ENCODE peak calls at places on chromosome 12, in five cellular contexts. M, Q, S, U and Y are unnamed samples.

GRCh38 chr12:5689773-5690172 is 255.3 kb downstream of the ANO2 start:
- DNase-seq in U (peak; percentile 20), M (no peak), Q (no peak), S (no peak), Y (no peak)

GRCh38 chr12:1918081-1918874 is at the start of gene CACNA2D4:
- DNase-seq in U (peak; percentile 20), M (no peak), Q (peak; percentile 51), S (no peak), Y (no peak)

GRCh38 chr12:52646613-52647012 is 5.4 kb downstream of the KRT2 start:
- DNase-seq in Q (no peak), S (no peak), U (no peak), M (no peak), Y (no peak)

GRCh38 chr12:103667129-103667528 is 80.1 kb downstream of the STAB2 start:
- DNase-seq in U (no peak), M (no peak), S (no peak), Q (no peak), Y (no peak)

GRCh38 chr12:77685112-77685511 is 145.6 kb upstream of the NAV3 start:
- DNase-seq in S (peak; percentile 57), Q (no peak), U (peak; percentile 84), M (peak; percentile 63), Y (peak; percentile 61)

GRCh38 chr12:67161322-67161918 is 107.7 kb upstream of the CAND1 start:
- DNase-seq in Q (no peak), U (peak; percentile 63), S (peak; percentile 12), M (peak; percentile 6), Y (no peak)

GRCh38 chr12:25648460-25648859 is 95.4 kb upstream of the LMNTD1 start:
- DNase-seq in Q (peak; percentile 48), M (peak; percentile 60), U (peak; percentile 66), S (peak; percentile 71), Y (peak; percentile 88)

GRCh38 chr12:111424189-111424792 is 18.6 kb downstream of the SH2B3 start:
- DNase-seq in U (no peak), M (no peak), S (no peak), Q (no peak), Y (no peak)

GRCh38 chr12:57603758-57604453 is 718 bp upstream of the DTX3 start:
- DNase-seq in M (no peak), U (peak; percentile 50), S (peak; percentile 64), Q (no peak), Y (no peak)

GRCh38 chr12:85775071-85775470 is 61.1 kb downstream of the RASSF9 start:
- DNase-seq in S (no peak), M (no peak), U (no peak), Q (no peak), Y (no peak)

GRCh38 chr12:113240395-113240794 is 19.1 kb downstream of the TPCN1 start:
- DNase-seq in Q (no peak), M (no peak), U (no peak), S (no peak), Y (no peak)

GRCh38 chr12:113445544-113446176 is 23.5 kb downstream of the SDSL start:
- DNase-seq in M (no peak), S (no peak), Q (no peak), U (no peak), Y (no peak)

GRCh38 chr12:66188584-66189475 is at the start of gene IRAK3:
- DNase-seq in S (peak; percentile 20), Q (peak; percentile 96), M (no peak), U (peak; percentile 69), Y (no peak)

GRCh38 chr12:49885663-49886461 is 17.8 kb downstream of the FAIM2 start:
- DNase-seq in Q (peak; percentile 27), U (no peak), M (no peak), S (no peak), Y (no peak)

GRCh38 chr12:77644915-77645605 is 185.6 kb upstream of the NAV3 start:
- DNase-seq in Q (no peak), S (no peak), U (no peak), M (no peak), Y (no peak)

GRCh38 chr12:3634348-3634747 is 118.6 kb downstream of the CRACR2A start:
- DNase-seq in U (no peak), M (no peak), S (no peak), Q (no peak), Y (no peak)

GRCh38 chr12:70508178-70508577 is 129.1 kb downstream of the PTPRB start:
- DNase-seq in S (no peak), M (no peak), U (no peak), Q (no peak), Y (no peak)

GRCh38 chr12:25705256-25705655 is 152.2 kb upstream of the LMNTD1 start:
- DNase-seq in U (no peak), Q (no peak), S (no peak), M (no peak), Y (no peak)

GRCh38 chr12:113154351-113154973 is 4.9 kb downstream of the CFAP73 start:
- DNase-seq in Q (no peak), S (no peak), U (peak; percentile 48), M (no peak), Y (no peak)

GRCh38 chr12:76790564-76791552 is 26.9 kb downstream of the ZDHHC17 start:
- DNase-seq in U (peak; percentile 41), S (no peak), Q (no peak), M (no peak), Y (no peak)

GRCh38 chr12:57765698-57766463 is 997 bp downstream of the CYP27B1 start:
- DNase-seq in M (no peak), Q (no peak), S (no peak), U (no peak), Y (no peak)

GRCh38 chr12:57590892-57591566 is at the start of gene PIP4K2C:
- DNase-seq in S (peak; percentile 14), M (no peak), Q (peak; percentile 91), U (peak; percentile 95), Y (peak; percentile 33)

DNA sequence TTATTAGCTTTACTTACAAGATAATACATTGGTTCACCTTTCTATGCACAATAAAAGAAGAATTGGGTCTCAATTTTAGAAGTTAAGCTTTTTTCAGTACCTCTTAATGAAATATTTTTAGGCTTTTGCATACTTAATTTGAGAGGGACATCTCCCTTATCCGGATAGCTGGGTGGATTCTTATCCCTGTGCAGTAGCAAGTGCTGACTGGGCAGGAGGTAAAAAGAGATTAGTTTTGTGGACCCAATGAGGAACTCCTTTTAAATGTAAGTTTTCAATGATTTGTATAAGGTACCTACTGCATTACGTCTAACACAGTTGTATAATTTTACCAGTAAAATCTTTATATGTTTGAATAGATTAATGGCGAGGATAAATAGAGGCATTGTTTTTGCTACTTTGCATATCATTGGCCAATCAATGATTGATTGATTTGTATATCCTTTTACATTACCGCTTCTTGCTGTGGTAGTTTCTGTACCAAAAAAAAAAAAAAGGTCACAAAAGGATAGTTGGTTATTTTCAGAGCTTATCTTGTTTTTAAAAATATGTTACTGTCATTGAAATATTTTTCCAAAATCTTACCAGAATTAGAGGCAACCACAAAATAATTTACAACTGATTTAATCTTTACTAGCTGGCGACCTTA is 2.2 kb downstream of the CPSF6 start:
- DNase-seq in S (no peak), U (no peak), M (no peak), Q (no peak), Y (no peak)
- H3K4me3 ChIP-seq in S (peak overlapping the region; percentile 95), U (peak overlapping the region; percentile 22), M (peak overlapping the region; percentile 98), Q (peak overlapping the region; percentile 84), Y (peak overlapping the region; percentile 78)

GRCh38 chr12:128026696-128027574 is 240.0 kb upstream of the TMEM132C start:
- DNase-seq in U (peak; percentile 29), S (no peak), M (no peak), Q (no peak), Y (no peak)
- TF ChIP-seq CTCF in U (no peak), S (no peak), M (no peak), Q (no peak), Y (no peak)

GRCh38 chr12:116717466-116718457 is 20.1 kb downstream of the SPRING1 start:
- DNase-seq in M (no peak), S (peak; percentile 71), U (no peak), Q (peak; percentile 55), Y (no peak)
- H3K4me3 ChIP-seq in M (no peak overlapping the region), S (peak overlapping the region; percentile 13), U (no peak overlapping the region), Q (no peak overlapping the region), Y (no peak overlapping the region)

DNA sequence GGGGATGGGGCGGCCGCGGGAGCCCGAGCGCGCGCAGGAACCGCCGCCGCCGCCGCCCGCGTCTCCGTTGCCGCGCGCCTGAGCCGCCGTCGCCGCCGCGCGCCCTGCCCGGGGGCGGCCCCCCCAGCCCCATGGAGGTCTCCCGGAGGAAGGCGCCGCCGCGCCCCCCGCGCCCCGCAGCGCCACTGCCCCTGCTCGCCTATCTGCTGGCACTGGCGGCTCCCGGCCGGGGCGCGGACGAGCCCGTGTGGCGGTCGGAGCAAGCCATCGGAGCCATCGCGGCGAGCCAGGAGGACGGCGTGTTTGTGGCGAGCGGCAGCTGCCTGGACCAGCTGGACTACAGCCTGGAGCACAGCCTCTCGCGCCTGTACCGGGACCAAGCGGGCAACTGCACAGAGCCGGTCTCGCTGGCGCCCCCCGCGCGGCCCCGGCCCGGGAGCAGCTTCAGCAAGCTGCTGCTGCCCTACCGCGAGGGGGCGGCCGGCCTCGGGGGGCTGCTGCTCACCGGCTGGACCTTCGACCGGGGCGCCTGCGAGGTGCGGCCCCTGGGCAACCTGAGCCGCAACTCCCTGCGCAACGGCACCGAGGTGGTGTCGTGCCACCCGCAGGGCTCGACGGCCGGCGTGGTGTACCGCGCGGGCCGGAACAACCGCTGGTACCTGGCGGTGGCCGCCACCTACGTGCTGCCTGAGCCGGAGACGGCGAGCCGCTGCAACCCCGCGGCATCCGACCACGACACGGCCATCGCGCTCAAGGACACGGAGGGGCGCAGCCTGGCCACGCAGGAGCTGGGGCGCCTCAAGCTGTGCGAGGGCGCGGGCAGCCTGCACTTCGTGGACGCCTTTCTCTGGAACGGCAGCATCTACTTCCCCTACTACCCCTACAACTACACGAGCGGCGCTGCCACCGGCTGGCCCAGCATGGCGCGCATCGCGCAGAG is 734 bp downstream of the PLXNC1 start:
- DNase-seq in Q (peak; percentile 71), M (no peak), U (peak; percentile 79), S (peak; percentile 24), Y (no peak)
- TF ChIP-seq CTCF in Q (peak; percentile 41), M (peak; percentile 21), U (peak; percentile 52), S (no peak), Y (peak; percentile 29)

DNA sequence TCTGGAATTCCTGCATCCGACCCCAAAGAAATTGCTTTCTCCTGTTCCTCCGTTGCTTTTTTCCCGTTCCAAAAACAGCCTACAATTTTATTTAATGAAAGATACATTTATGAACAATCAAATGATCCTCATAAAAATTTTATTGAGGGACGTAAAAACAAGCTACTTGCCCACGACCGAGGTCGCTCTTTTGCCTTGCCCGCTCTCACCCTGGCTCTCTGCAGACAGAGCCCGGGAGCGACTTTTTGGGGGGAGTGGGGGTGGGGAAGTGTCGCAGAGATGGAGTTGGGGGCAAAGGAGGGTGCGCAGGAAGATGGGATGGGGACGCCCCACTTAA is 1.1 kb upstream of the HOXC9 start:
- DNase-seq in M (no peak), S (no peak), Q (no peak), U (no peak), Y (no peak)
- H3K4me3 ChIP-seq in M (peak overlapping the region; percentile 67), S (no peak overlapping the region), Q (no peak overlapping the region), U (no peak overlapping the region), Y (peak overlapping the region; percentile 55)

GRCh38 chr12:61757831-61758505 is 502.2 kb upstream of the USP15 start:
- DNase-seq in Q (no peak), U (no peak), M (no peak), S (no peak), Y (no peak)
- TF ChIP-seq CTCF in Q (no peak), U (no peak), M (no peak), S (no peak), Y (no peak)